ENCODE peak calls at places on chromosome 3, in five cellular contexts. T is KG1, R is mucosa of gallbladder, Q is HT-29, W is GM12865. V is an unnamed sample.

GRCh38 chr3:108669211-108669610 is 79.7 kb downstream of the DZIP3 start:
- DNase-seq in W (no peak), T (no peak), Q (no peak), R (no peak), V (no peak)

GRCh38 chr3:48561045-48561736 is 2.4 kb downstream of the UCN2 start:
- DNase-seq in Q (no peak), W (no peak), R (peak), T (no peak), V (no peak)

GRCh38 chr3:117084739-117085270 is 375.2 kb downstream of the TUSC7 start:
- DNase-seq in T (no peak), Q (no peak), W (no peak), R (no peak), V (no peak)

GRCh38 chr3:47283193-47283537 is 421 bp downstream of the KLHL18 start:
- DNase-seq in T (no peak), W (peak), Q (peak), R (no peak), V (no peak)

GRCh38 chr3:131386429-131386926 is 4.9 kb downstream of the NUDT16 start:
- DNase-seq in R (peak), Q (peak), T (peak), W (no peak), V (peak)

GRCh38 chr3:49022751-49023171 is 840 bp downstream of the NDUFAF3 start:
- DNase-seq in W (peak), Q (peak), R (no peak), T (no peak), V (no peak)

GRCh38 chr3:144033863-144034262 is 62.2 kb downstream of the DIPK2A start:
- DNase-seq in W (no peak), Q (no peak), T (no peak), R (no peak), V (no peak)

GRCh38 chr3:123745184-123745855 is 138.8 kb downstream of the MYLK start:
- DNase-seq in W (no peak), R (no peak), Q (peak), T (no peak), V (no peak)

GRCh38 chr3:53705774-53706173 is 140.4 kb downstream of the CHDH start:
- DNase-seq in Q (no peak), R (peak), W (no peak), T (no peak), V (peak)

GRCh38 chr3:124413989-124414598 is 316.2 kb upstream of the UMPS start:
- DNase-seq in W (no peak), Q (no peak), R (peak), T (no peak), V (no peak)

GRCh38 chr3:195221015-195221853 is 49.7 kb downstream of the XXYLT1 start:
- DNase-seq in W (no peak), Q (no peak), T (no peak), R (no peak), V (peak)

GRCh38 chr3:123791417-123791816 is 92.7 kb downstream of the MYLK start:
- DNase-seq in Q (no peak), T (no peak), R (no peak), W (no peak), V (no peak)

GRCh38 chr3:17979248-17979647 is 236.8 kb upstream of the TBC1D5 start:
- DNase-seq in R (no peak), W (no peak), T (peak), Q (no peak), V (peak)

GRCh38 chr3:25080461-25080860 is 347.6 kb upstream of the RARB start:
- DNase-seq in R (no peak), W (no peak), Q (no peak), T (no peak), V (no peak)

GRCh38 chr3:99366663-99367429 is 271.5 kb upstream of the COL8A1 start:
- DNase-seq in W (no peak), Q (peak), T (no peak), R (no peak), V (no peak)

GRCh38 chr3:37668831-37669610 is 192.7 kb upstream of the CTDSPL start:
- DNase-seq in T (no peak), Q (no peak), W (no peak), R (peak), V (no peak)

GRCh38 chr3:9079674-9080073 is 116.4 kb upstream of the RAD18 start:
- DNase-seq in W (peak), T (no peak), R (no peak), Q (no peak), V (no peak)

GRCh38 chr3:79729096-79729495 is 38.7 kb downstream of the ROBO1 start:
- DNase-seq in Q (no peak), W (no peak), R (peak), T (no peak), V (no peak)

GRCh38 chr3:192887701-192888100 is 30.0 kb downstream of the MB21D2 start:
- DNase-seq in Q (no peak), R (no peak), T (no peak), W (peak), V (no peak)

GRCh38 chr3:101720851-101721649 is 3.4 kb upstream of the CEP97 start:
- DNase-seq in Q (no peak), R (no peak), W (no peak), T (no peak), V (no peak)

V was measured in GDM1.